ENCODE peak calls at places on chromosomes 2 and 18, in five cellular contexts. J is neuronal stem cell, F is H1, Y is trophoblast cell, B is H9. Q is an unnamed sample.

GRCh38 chr2:46958431-46959017 is 42.9 kb upstream of the MCFD2 start:
- DNase-seq in J (no peak), F (no peak), Y (no peak), B (no peak), Q (no peak)

GRCh38 chr2:163717993-163718680 is 17.7 kb downstream of the FIGN start:
- DNase-seq in J (no peak), F (no peak), Y (no peak), B (no peak), Q (peak; percentile 29)

GRCh38 chr2:186695081-186695756 is 1.4 kb downstream of the FAM171B start:
- DNase-seq in J (no peak), F (no peak), Y (no peak), B (no peak), Q (peak; percentile 8)

GRCh38 chr2:232013701-232014353 is 52.3 kb downstream of the DIS3L2 start:
- DNase-seq in J (no peak), F (no peak), Y (peak; percentile 55), B (no peak), Q (peak; percentile 85)

GRCh38 chr2:84306361-84306760 is 152.7 kb downstream of the SUCLG1 start:
- DNase-seq in J (no peak), F (no peak), Y (no peak), B (no peak), Q (no peak)

GRCh38 chr2:233072838-233073237 is 12.7 kb downstream of the INPP5D start:
- DNase-seq in J (no peak), F (no peak), Y (no peak), B (no peak), Q (no peak)

GRCh38 chr18:47397671-47398319 is 146.3 kb upstream of the SKOR2 start:
- DNase-seq in J (no peak), F (no peak), Y (peak; percentile 49), B (peak; percentile 65), Q (no peak)

GRCh38 chr2:203453858-203454451 is 81.1 kb downstream of the RAPH1 start:
- DNase-seq in J (peak; percentile 15), F (no peak), Y (peak; percentile 71), B (no peak), Q (peak; percentile 69)

GRCh38 chr2:241412144-241412543 is 56.1 kb downstream of the FARP2 start:
- DNase-seq in J (no peak), F (no peak), Y (no peak), B (no peak), Q (peak; percentile 4)

DNA sequence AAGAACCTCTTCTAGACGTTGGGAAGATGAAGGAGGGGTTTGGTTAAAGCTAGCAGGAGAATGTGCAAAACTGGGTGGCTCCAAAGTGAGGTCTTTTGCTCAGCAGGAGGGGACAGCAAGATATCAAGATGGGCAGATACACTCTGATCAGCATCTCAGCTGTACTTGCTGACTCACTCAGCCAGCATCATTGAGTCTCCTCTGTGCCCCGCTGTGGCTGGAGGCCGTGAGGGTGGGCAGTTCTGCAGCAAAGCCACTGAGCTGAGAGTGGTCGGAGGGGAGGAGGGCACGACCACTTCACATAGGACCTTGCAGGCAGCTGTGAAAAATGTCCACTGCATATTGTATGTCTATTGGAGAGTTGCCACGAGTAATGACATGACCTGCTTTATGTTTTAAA is 152.0 kb downstream of the CAPN13 start:
- DNase-seq in J (no peak), F (no peak), Y (no peak), B (no peak), Q (peak; percentile 26)
- H4K91ac ChIP-seq in J (no peak overlapping the region), F (no peak overlapping the region), Y (no peak overlapping the region), B (no peak overlapping the region), Q (no peak overlapping the region)

GRCh38 chr2:191797937-191798873 is 48.7 kb downstream of the CAVIN2 start:
- DNase-seq in J (no peak), F (no peak), Y (no peak), B (no peak), Q (no peak)
- H2BK12ac ChIP-seq in J (no peak overlapping the region), F (no peak overlapping the region), Y (no peak overlapping the region), B (no peak overlapping the region), Q (no peak overlapping the region)

DNA sequence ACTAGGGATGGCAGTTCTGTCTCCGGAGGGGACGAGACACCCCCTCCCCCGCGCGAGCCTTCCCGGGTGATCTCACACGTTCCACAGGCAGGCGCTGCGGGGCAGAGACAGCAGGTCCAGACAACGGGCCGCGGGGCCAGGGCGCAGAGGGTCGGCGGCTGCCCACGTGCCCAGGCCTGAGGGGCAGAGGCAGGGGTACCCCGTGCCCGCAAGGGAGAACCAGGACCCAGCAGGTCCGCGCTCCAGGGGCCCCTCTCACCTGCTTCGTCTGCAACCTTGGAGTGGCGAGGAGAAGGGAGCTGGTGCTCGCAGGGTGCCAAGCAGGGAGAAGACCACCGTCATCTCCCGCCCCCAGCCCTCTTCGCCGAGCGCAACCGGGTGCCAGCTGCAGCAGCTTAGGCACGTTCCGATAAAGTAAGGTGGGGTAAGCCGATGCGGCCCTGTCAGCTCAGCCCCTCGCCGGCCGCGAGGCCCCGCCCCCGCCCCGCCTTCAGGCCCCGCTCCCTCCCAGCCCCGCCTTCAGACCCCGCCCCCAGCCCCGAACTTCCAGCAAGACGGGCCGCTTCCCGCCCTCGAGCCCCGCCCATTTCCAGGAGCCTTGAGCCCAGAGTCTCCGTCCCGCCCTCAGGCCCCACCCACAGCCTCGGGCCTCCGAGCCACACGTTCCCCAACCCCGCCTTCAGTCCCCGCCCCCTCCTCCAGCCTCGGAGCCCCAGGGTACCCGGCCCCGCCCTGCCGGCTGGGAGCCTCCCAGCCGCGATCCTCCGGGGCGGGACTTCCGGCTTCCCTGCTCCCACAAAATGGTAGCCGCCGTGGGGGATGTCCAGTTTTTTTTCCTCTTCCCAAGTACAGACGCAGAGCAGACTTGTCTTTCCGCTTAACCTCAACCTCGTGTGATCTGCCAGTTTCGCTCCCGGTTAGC is at the start of gene GPR155:
- DNase-seq in J (peak; percentile 98), F (peak; percentile 97), Y (peak; percentile 98), B (peak; percentile 100), Q (peak; percentile 97)
- H2BK120ac ChIP-seq in J (no peak within 1 kb of the TSS), F (no peak within 1 kb of the TSS), Y (no peak within 1 kb of the TSS), B (peak within 1 kb of the TSS; percentile 88), Q (peak within 1 kb of the TSS; percentile 89)

DNA sequence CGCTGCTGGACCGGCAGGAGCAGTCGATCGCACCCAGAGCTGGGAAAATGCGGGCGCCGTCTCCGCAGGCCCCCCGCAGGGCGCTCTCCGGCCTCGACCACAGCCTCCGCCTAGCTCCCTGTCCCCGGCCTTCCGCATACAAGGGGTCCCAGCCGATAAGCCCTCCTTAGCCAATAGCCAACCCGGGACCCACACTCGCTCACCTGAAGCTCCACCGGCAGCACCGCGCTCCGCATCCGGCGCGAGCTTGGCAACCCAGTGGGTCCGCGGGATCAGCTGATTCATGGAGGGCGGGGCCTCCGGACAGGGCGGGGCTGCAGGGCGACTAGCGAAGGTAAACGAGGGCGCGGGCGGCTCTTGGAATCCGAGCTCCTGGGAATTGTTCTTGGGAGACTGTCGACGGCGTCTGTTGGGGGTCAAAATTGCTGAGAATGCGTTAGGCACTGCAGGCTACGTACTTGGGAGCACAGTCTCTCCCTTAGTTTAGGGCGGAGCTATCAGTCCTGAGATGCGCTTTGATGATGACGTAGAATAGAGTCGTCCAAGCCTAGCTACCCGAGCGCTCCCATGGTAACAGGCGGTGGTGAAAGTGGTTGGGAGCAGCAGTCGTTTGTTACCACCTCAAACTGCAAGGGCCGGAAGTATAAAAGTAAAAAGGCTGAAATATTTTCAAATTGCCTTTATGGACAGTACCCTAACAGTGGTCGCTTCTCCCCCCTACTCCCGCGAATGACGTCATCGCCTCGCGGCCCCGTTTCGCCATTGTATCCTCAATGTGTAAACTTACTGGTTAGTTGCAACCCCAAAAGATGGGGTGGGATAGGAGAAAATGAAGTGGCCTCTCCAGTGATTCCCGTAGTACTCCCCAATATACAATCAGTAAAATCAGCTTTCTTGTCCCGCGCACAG is at the start of gene ALS2:
- DNase-seq in J (peak; percentile 98), F (peak; percentile 94), Y (peak; percentile 99), B (peak; percentile 99), Q (peak; percentile 98)
- H4K91ac ChIP-seq in J (peak within 1 kb of the TSS; percentile 40), F (peak within 1 kb of the TSS; percentile 85), Y (peak within 1 kb of the TSS; percentile 79), B (no peak within 1 kb of the TSS), Q (peak within 1 kb of the TSS; percentile 40)

DNA sequence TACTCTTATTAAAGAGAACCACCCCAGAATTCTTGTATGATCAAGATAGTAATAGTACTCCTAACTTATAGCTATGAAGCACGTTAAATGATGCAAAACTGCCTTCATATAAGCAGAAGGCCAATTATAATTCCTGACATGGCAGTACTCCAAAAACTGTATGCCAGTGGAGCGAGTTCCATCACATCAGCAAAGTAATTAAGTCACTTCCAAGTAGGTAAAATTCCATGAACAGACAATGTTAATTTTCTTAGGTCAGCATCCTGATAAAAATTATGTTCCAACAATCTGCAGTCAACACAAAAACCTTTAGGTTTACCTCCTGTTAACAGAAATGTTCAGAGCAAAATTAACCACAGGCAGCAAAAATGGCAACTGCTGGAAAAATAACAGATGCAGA is 136.7 kb downstream of the CDH2 start:
- DNase-seq in J (no peak), F (no peak), Y (no peak), B (no peak), Q (no peak)
- H2BK12ac ChIP-seq in J (no peak overlapping the region), F (no peak overlapping the region), Y (no peak overlapping the region), B (no peak overlapping the region), Q (no peak overlapping the region)

GRCh38 chr2:1812926-1813325 is 68.6 kb upstream of the PXDN start:
- DNase-seq in J (no peak), F (no peak), Y (no peak), B (no peak), Q (no peak)

GRCh38 chr2:1815053-1815452 is 70.7 kb upstream of the PXDN start:
- DNase-seq in J (no peak), F (no peak), Y (no peak), B (no peak), Q (no peak)

GRCh38 chr2:1813371-1813770 is 69.1 kb upstream of the PXDN start:
- DNase-seq in J (no peak), F (no peak), Y (peak; percentile 52), B (no peak), Q (no peak)

GRCh38 chr2:1814061-1814460 is 69.7 kb upstream of the PXDN start:
- DNase-seq in J (no peak), F (no peak), Y (peak; percentile 38), B (no peak), Q (no peak)

DNA sequence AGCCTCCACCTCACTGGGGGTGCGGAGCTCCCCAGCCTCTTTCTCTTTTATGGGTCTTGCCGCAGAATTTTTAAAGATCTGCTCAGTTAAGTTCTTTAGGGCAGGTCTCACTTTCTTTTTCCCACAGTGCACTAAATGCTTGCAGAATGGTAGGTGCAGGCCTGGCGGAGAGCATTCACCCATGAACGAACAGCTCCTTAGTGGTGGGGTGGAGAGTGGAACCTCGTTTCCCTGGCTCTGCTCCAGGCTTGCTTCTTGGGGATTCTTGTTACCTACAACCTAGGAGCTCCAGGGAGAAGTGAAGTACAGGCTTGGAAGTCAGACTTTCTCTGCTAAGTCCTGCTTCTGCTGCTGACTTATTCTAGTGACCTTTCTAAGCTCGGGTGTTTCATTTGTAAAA is 70.3 kb upstream of the PXDN start:
- DNase-seq in J (no peak), F (no peak), Y (no peak), B (no peak), Q (no peak)
- H2BK120ac ChIP-seq in J (no peak overlapping the region), F (no peak overlapping the region), Y (no peak overlapping the region), B (no peak overlapping the region), Q (no peak overlapping the region)

Q was measured in mesenchymal stem cell.